ENCODE peak calls at places on chromosomes 13 and 19, in nine cellular contexts. W, Z, E, R, S, L, D, I and U are unnamed samples.

GRCh38 chr13:49996166-49996915 is 501 bp upstream of the TRIM13 start:
- DNase-seq in D (peak; percentile 82), E (peak; percentile 88), Z (peak; percentile 76), R (peak; percentile 88), I (peak; percentile 90), L (peak; percentile 63), W (peak; percentile 90), S (peak; percentile 89), U (peak; percentile 93)

GRCh38 chr13:22960827-22961226 is 220.0 kb upstream of the SGCG start:
- DNase-seq in E (no peak), D (no peak), S (no peak), R (no peak), Z (no peak), L (no peak), W (no peak), I (no peak), U (no peak)

GRCh38 chr13:94713556-94714182 is 1.3 kb upstream of the SOX21 start:
- DNase-seq in S (no peak), Z (no peak), W (no peak), I (no peak), E (no peak), D (no peak), R (no peak), L (no peak), U (no peak)

GRCh38 chr19:15210323-15210774 is 9.6 kb upstream of the NOTCH3 start:
- DNase-seq in Z (no peak), S (no peak), R (no peak), D (no peak), E (no peak), I (peak; percentile 32), L (no peak), W (no peak), U (no peak)

GRCh38 chr13:29294869-29295268 is 300.6 kb downstream of the SLC7A1 start:
- DNase-seq in W (no peak), S (no peak), I (no peak), D (no peak), R (no peak), L (no peak), Z (no peak), E (no peak), U (no peak)

GRCh38 chr19:860481-861098 is 1.1 kb downstream of the CFD start:
- DNase-seq in E (peak; percentile 65), I (peak; percentile 78), L (no peak), D (peak; percentile 58), W (peak; percentile 61), Z (peak; percentile 81), R (no peak), S (peak; percentile 77), U (peak; percentile 86)

GRCh38 chr19:22617614-22618325 is 16.4 kb upstream of the ZNF492 start:
- DNase-seq in R (no peak), D (no peak), W (no peak), S (no peak), L (no peak), E (no peak), I (no peak), Z (no peak), U (no peak)

GRCh38 chr13:97407540-97407939 is 26.4 kb upstream of the RAP2A start:
- DNase-seq in S (no peak), Z (no peak), D (no peak), I (no peak), R (no peak), W (no peak), E (no peak), L (no peak), U (no peak)

GRCh38 chr13:36788276-36788675 is 30.7 kb upstream of the RFXAP start:
- DNase-seq in E (no peak), S (no peak), L (no peak), W (no peak), Z (no peak), R (no peak), D (no peak), I (no peak), U (no peak)

GRCh38 chr13:60139272-60139671 is 24.5 kb downstream of the DIAPH3 start:
- DNase-seq in S (no peak), R (no peak), W (no peak), D (no peak), L (no peak), Z (no peak), I (no peak), E (no peak), U (no peak)

GRCh38 chr13:77040835-77041234 is 13.9 kb upstream of the FBXL3 start:
- DNase-seq in E (no peak), Z (no peak), I (no peak), D (no peak), W (no peak), L (no peak), R (no peak), S (no peak), U (no peak)

GRCh38 chr19:53511933-53512374 is 26.0 kb upstream of the ZNF331 start:
- DNase-seq in D (peak; percentile 91), Z (no peak), R (peak; percentile 15), L (peak; percentile 63), S (no peak), W (peak; percentile 59), E (peak; percentile 45), I (no peak), U (peak; percentile 60)

GRCh38 chr13:22592515-22592914 is 588.3 kb upstream of the SGCG start:
- DNase-seq in S (no peak), R (no peak), E (no peak), D (no peak), I (no peak), W (no peak), L (no peak), Z (no peak), U (no peak)

GRCh38 chr19:934865-935422 is 9.1 kb downstream of the ARID3A start:
- DNase-seq in I (peak; percentile 86), L (no peak), W (no peak), E (peak; percentile 79), Z (peak; percentile 87), D (no peak), R (peak; percentile 56), S (peak; percentile 68), U (no peak)

GRCh38 chr19:335072-335471 is 9.5 kb downstream of the MIER2 start:
- DNase-seq in S (no peak), I (no peak), L (no peak), Z (no peak), D (no peak), R (no peak), E (no peak), W (no peak), U (no peak)

GRCh38 chr13:47249296-47249695 is 352.4 kb upstream of the HTR2A start:
- DNase-seq in D (no peak), I (no peak), E (no peak), R (no peak), Z (no peak), W (no peak), S (no peak), L (no peak), U (no peak)